ENCODE peak calls at places on chromosomes 11 and 22, in eight cellular contexts. T is CD8-positive, alpha-beta memory T cell; V is upper lobe of left lung; R is lung; W is adrenal gland; A is sigmoid colon; K is CD4-positive, alpha-beta memory T cell; J is uterus. Y is an unnamed sample.

GRCh38 chr22:19554834-19555404 is 30.7 kb upstream of the CLDN5 start:
- DNase-seq in T (no peak), V (peak; percentile 31), R (no peak), W (peak; percentile 53), A (peak; percentile 26), K (no peak), J (no peak), Y (peak; percentile 34)

GRCh38 chr22:47020157-47020556 is 257.7 kb downstream of the TBC1D22A start:
- DNase-seq in T (no peak), V (peak; percentile 11), R (no peak), W (no peak), A (peak; percentile 51), K (no peak), J (no peak), Y (no peak)

GRCh38 chr11:59776210-59777066 is 21.3 kb downstream of the STX3 start:
- DNase-seq in T (no peak), V (no peak), R (no peak), W (no peak), A (no peak), K (no peak), J (no peak), Y (no peak)

GRCh38 chr11:134332189-134332631 is 422 bp downstream of the GLB1L2 start:
- DNase-seq in T (peak; percentile 26), V (peak; percentile 34), R (no peak), W (no peak), A (peak; percentile 74), K (peak; percentile 39), J (no peak), Y (peak; percentile 39)

GRCh38 chr11:45158210-45158644 is 11.8 kb downstream of the PRDM11 start:
- DNase-seq in T (no peak), V (peak; percentile 42), R (no peak), W (peak; percentile 56), A (peak; percentile 72), K (no peak), J (peak; percentile 58), Y (no peak)

GRCh38 chr22:40156001-40156516 is 21.7 kb upstream of the TNRC6B start:
- DNase-seq in T (no peak), V (peak; percentile 65), R (peak; percentile 55), W (no peak), A (no peak), K (no peak), J (no peak), Y (no peak)

GRCh38 chr11:122668562-122669090 is 13.1 kb downstream of the UBASH3B start:
- DNase-seq in T (no peak), V (no peak), R (no peak), W (no peak), A (no peak), K (no peak), J (no peak), Y (peak; percentile 83)

GRCh38 chr11:94740083-94740974 is 27.8 kb upstream of the AMOTL1 start:
- DNase-seq in T (no peak), V (no peak), R (no peak), W (peak; percentile 72), A (peak; percentile 85), K (no peak), J (peak; percentile 66), Y (peak; percentile 82)

GRCh38 chr11:93838967-93839366 is 11.5 kb downstream of the VSTM5 start:
- DNase-seq in T (no peak), V (no peak), R (no peak), W (no peak), A (no peak), K (no peak), J (no peak), Y (no peak)

GRCh38 chr11:27207025-27207650 is 155.9 kb downstream of the CCDC34 start:
- DNase-seq in T (no peak), V (no peak), R (no peak), W (no peak), A (no peak), K (no peak), J (no peak), Y (no peak)

GRCh38 chr11:130582994-130583393 is 134.5 kb downstream of the ADAMTS15 start:
- DNase-seq in T (no peak), V (no peak), R (no peak), W (no peak), A (no peak), K (no peak), J (no peak), Y (no peak)

GRCh38 chr11:68780829-68781228 is 29.5 kb upstream of the TESMIN start:
- DNase-seq in T (no peak), V (peak; percentile 60), R (peak; percentile 67), W (peak; percentile 82), A (no peak), K (no peak), J (no peak), Y (peak; percentile 53)

GRCh38 chr11:108135845-108136599 is 14.7 kb downstream of the ACAT1 start:
- DNase-seq in T (no peak), V (no peak), R (no peak), W (no peak), A (no peak), K (peak; percentile 41), J (no peak), Y (peak; percentile 45)

GRCh38 chr11:75289919-75290318 is 49.3 kb downstream of the TPBGL start:
- DNase-seq in T (no peak), V (no peak), R (no peak), W (no peak), A (no peak), K (no peak), J (no peak), Y (no peak)

GRCh38 chr11:72223615-72224586 is 666 bp upstream of the INPPL1 start:
- DNase-seq in T (peak; percentile 52), V (peak; percentile 82), R (peak; percentile 65), W (peak; percentile 81), A (peak; percentile 95), K (peak; percentile 70), J (peak; percentile 82), Y (peak; percentile 67)

GRCh38 chr11:20355221-20356219 is 8.0 kb upstream of the HTATIP2 start:
- DNase-seq in T (peak; percentile 12), V (no peak), R (no peak), W (peak; percentile 66), A (no peak), K (no peak), J (no peak), Y (peak; percentile 59)

GRCh38 chr11:32088117-32088941 is 2.5 kb upstream of the RCN1 start:
- DNase-seq in T (no peak), V (peak; percentile 35), R (peak; percentile 60), W (peak; percentile 80), A (no peak), K (no peak), J (no peak), Y (peak; percentile 96)

GRCh38 chr11:130675917-130676316 is 227.5 kb downstream of the ADAMTS15 start:
- DNase-seq in T (no peak), V (no peak), R (no peak), W (no peak), A (no peak), K (no peak), J (no peak), Y (no peak)

GRCh38 chr11:78567209-78567608 is 7.5 kb downstream of the NARS2 start:
- DNase-seq in T (no peak), V (no peak), R (no peak), W (no peak), A (no peak), K (no peak), J (no peak), Y (no peak)

GRCh38 chr22:44752285-44753188 is at the start of gene ARHGAP8:
- DNase-seq in T (peak; percentile 12), V (peak; percentile 63), R (peak; percentile 38), W (no peak), A (no peak), K (no peak), J (no peak), Y (no peak)

GRCh38 chr11:48538991-48539390 is 50.4 kb downstream of the OR4A47 start:
- DNase-seq in T (no peak), V (no peak), R (no peak), W (no peak), A (no peak), K (no peak), J (no peak), Y (no peak)

DNA sequence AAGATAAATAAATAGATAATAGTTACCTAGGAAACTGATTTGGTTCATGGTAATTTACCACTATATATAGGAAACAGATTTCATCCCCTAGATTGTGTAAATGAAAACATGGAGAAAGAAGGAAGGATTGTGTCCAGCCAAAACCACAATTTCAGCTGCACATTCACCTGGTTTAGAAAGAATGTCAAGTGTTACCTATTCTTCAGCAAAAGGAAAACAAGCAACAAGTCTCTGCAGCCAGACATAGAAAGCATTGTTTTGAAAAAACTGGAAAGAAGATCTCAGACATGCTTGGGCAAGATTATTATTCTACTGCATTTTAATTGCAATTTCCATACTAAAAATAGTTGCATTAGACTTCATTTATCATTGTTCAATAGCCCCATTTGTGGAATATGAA is 8.8 kb upstream of the BMAL1 start:
- DNase-seq in T (no peak), V (no peak), R (no peak), W (no peak), A (no peak), K (no peak), J (no peak), Y (no peak)
- H3K27ac ChIP-seq in T (no peak overlapping the region), V (no peak overlapping the region), R (no peak overlapping the region), W (no peak overlapping the region), A (no peak overlapping the region), K (no peak overlapping the region), J (no peak overlapping the region), Y (no peak overlapping the region)

DNA sequence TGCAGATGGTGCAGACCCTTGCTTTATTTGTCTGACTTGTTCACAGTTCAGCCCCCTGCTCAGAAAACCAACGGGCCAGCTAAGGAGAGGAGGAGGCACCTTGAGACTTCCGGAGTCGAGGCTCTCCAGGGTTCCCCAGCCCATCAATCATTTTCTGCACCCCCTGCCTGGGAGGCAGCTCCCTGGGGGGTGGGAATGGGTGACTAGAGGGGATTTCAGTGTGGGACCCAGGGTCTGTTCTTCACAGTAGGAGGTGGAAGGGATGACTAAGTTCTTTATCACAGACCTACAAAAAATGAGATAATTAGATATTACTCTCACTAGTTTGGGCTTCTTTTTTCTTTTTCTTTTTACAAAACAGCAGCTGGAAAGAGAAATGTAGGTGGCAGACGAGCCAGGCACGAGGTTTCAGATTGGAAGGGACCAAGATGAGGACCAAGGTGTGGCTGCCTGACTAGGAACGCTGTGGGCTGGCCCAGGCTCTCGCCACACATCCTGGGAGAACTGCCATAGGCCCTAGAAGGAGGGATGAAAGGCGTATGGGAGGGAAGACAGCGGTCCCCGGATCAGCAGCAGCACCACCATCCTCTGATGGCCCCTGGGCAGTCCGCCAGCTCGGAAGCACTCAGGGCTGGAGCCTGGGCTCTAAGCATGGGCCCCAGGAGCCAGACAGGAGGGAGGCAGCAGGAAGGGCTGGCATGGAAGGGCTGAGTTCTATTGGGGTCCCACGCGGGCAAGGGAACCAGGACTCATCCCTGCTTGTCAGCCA is 14.2 kb downstream of the TXN2 start:
- DNase-seq in T (no peak), V (peak; percentile 31), R (no peak), W (no peak), A (peak; percentile 89), K (no peak), J (no peak), Y (peak; percentile 83)
- H3K4me1 ChIP-seq in T (peaks cover 21% of the 10 kb centered on the region), V (peaks cover 57% of the 10 kb centered on the region), R (no peaks in the 10 kb centered on the region), W (peaks cover 23% of the 10 kb centered on the region), A (no peaks in the 10 kb centered on the region), K (peaks cover 18% of the 10 kb centered on the region), J (peaks cover 9% of the 10 kb centered on the region), Y (peaks cover 19% of the 10 kb centered on the region)

GRCh38 chr22:28815729-28816128 is 15.4 kb upstream of the XBP1 start:
- DNase-seq in T (no peak), V (no peak), R (no peak), W (no peak), A (no peak), K (no peak), J (no peak), Y (no peak)
- H3K27ac ChIP-seq in T (no peak overlapping the region), V (peak overlapping the region; percentile 86), R (no peak overlapping the region), W (no peak overlapping the region), A (no peak overlapping the region), K (no peak overlapping the region), J (no peak overlapping the region), Y (no peak overlapping the region)

GRCh38 chr11:61693897-61694840 is 14.0 kb downstream of the DAGLA start:
- DNase-seq in T (no peak), V (no peak), R (no peak), W (peak; percentile 95), A (peak; percentile 66), K (no peak), J (no peak), Y (no peak)
- H3K4me1 ChIP-seq in T (peaks cover 32% of the 10 kb centered on the region), V (peaks cover 37% of the 10 kb centered on the region), R (peaks cover 17% of the 10 kb centered on the region), W (peaks cover 37% of the 10 kb centered on the region), A (no peaks in the 10 kb centered on the region), K (peaks cover 34% of the 10 kb centered on the region), J (no peaks in the 10 kb centered on the region), Y (peaks cover 54% of the 10 kb centered on the region)

Y was measured in A673.